ENCODE peak calls at places on chromosomes 7 and 10, in seven cellular contexts. Y, S, J, A, L, B and I are unnamed samples.

GRCh38 chr7:102210787-102211186 is 75.9 kb upstream of the SH2B2 start:
- DNase-seq in Y (no peak), S (no peak), J (no peak), A (no peak), L (no peak), B (no peak), I (no peak)

GRCh38 chr7:123624527-123625183 is 23.0 kb downstream of the ASB15 start:
- DNase-seq in Y (no peak), S (no peak), J (peak; percentile 25), A (no peak), L (peak; percentile 36), B (peak; percentile 35), I (peak; percentile 66)

GRCh38 chr7:77276120-77276519 is 76.5 kb upstream of the FGL2 start:
- DNase-seq in Y (no peak), S (no peak), J (no peak), A (no peak), L (no peak), B (no peak), I (no peak)

GRCh38 chr10:48606530-48607355 is 1.9 kb upstream of the ARHGAP22 start:
- DNase-seq in Y (no peak), S (no peak), J (no peak), A (peak; percentile 72), L (no peak), B (no peak), I (no peak)

GRCh38 chr7:30837581-30837980 is 66.4 kb downstream of the MINDY4 start:
- DNase-seq in Y (no peak), S (no peak), J (no peak), A (no peak), L (no peak), B (no peak), I (no peak)

GRCh38 chr7:50851891-50852290 is 69.2 kb upstream of the GRB10 start:
- DNase-seq in Y (no peak), S (no peak), J (no peak), A (no peak), L (no peak), B (no peak), I (peak; percentile 24)

GRCh38 chr10:36764823-36765222 is 360.6 kb upstream of the ANKRD30A start:
- DNase-seq in Y (no peak), S (no peak), J (no peak), A (no peak), L (no peak), B (no peak), I (no peak)

GRCh38 chr10:89241491-89242339 is 9.9 kb downstream of the LIPA start:
- DNase-seq in Y (no peak), S (no peak), J (no peak), A (no peak), L (no peak), B (no peak), I (no peak)

GRCh38 chr7:2575733-2576350 is 17.1 kb downstream of the IQCE start:
- DNase-seq in Y (no peak), S (no peak), J (no peak), A (no peak), L (no peak), B (no peak), I (no peak)

GRCh38 chr7:117780832-117781231 is 92.4 kb downstream of the CTTNBP2 start:
- DNase-seq in Y (no peak), S (no peak), J (peak; percentile 62), A (no peak), L (no peak), B (no peak), I (no peak)

GRCh38 chr10:20598590-20598989 is 298.5 kb downstream of the NEBL start:
- DNase-seq in Y (no peak), S (no peak), J (no peak), A (peak; percentile 80), L (peak; percentile 31), B (no peak), I (no peak)

GRCh38 chr10:17023386-17024298 is 106.0 kb downstream of the CUBN start:
- DNase-seq in Y (no peak), S (peak; percentile 82), J (peak; percentile 69), A (peak; percentile 89), L (no peak), B (no peak), I (peak; percentile 37)

GRCh38 chr7:94623820-94624219 is 32.1 kb downstream of the SGCE start:
- DNase-seq in Y (no peak), S (no peak), J (no peak), A (no peak), L (no peak), B (no peak), I (no peak)

GRCh38 chr7:26863504-26864308 is 684 bp downstream of the SKAP2 start:
- DNase-seq in Y (no peak), S (peak; percentile 18), J (peak; percentile 37), A (no peak), L (no peak), B (no peak), I (no peak)

DNA sequence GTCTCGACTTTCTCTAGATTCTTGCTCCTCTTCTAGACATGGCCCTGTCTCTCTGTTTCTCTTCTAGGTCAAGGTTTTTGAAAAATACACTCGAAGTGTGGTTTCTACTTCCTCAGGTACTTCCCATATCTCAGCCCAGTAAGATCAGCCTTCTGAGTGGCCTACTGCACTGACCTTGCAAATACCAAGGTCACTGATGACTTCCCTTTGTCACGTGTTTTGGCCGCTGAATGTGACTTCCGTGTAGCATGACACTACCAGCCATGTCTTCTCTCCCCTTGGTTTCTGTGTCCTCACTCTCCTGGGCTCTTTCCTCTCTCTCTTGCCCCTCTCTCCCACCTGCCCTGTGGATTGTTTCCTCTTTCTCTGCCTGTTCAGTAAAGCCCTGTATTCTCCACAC is 7.9 kb upstream of the WIPF3 start:
- DNase-seq in Y (no peak), S (no peak), J (no peak), A (no peak), L (no peak), B (no peak), I (no peak)
- H3K27me3 ChIP-seq in Y (no peaks in the 10 kb centered on the region), S (no peaks in the 10 kb centered on the region), J (no peaks in the 10 kb centered on the region), A (no peaks in the 10 kb centered on the region), L (no peaks in the 10 kb centered on the region), B (peaks cover 5% of the 10 kb centered on the region), I (no peaks in the 10 kb centered on the region)

GRCh38 chr7:148964510-148965267 is 63.6 kb downstream of the PDIA4 start:
- DNase-seq in Y (no peak), S (no peak), J (no peak), A (no peak), L (no peak), B (no peak), I (no peak)
- TF ChIP-seq POLR2AphosphoS5 in Y (no peak), S (no peak), J (no peak), A (no peak), L (no peak), B (no peak), I (no peak)

GRCh38 chr10:97080051-97080776 is 105.5 kb downstream of the SLIT1 start:
- DNase-seq in Y (no peak), S (no peak), J (no peak), A (no peak), L (no peak), B (no peak), I (no peak)
- H3K27me3 ChIP-seq in Y (no peaks in the 10 kb centered on the region), S (peaks cover 49% of the 10 kb centered on the region), J (no peaks in the 10 kb centered on the region), A (peaks cover 10% of the 10 kb centered on the region), L (no peaks in the 10 kb centered on the region), B (peaks cover under 1% of the 10 kb centered on the region), I (no peaks in the 10 kb centered on the region)

DNA sequence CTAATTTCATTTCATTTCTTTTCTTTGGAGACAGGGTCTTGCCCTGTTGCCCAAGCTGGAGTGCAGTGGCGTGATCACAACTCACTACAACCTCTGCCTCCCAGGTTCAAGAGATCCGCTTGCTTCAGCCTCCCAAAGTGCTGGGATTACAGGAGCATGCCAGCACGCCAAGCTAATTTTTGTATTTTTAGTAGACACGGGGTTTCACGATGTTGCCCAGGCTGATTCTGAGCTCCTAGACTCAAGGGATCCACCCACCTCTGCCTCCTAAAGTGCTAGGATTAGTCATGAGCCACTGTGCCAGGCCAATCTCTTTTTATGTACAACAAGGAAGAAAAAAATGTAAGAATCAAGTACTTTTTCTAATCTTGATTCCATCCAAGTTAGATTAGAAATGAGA is 10.7 kb upstream of the KMT2E start:
- DNase-seq in Y (no peak), S (no peak), J (no peak), A (peak; percentile 77), L (no peak), B (no peak), I (no peak)
- TF ChIP-seq POLR2AphosphoS5 in Y (no peak), S (no peak), J (no peak), A (no peak), L (no peak), B (no peak), I (no peak)

GRCh38 chr10:44395396-44395795 is 10.5 kb upstream of the CXCL12 start:
- DNase-seq in Y (no peak), S (no peak), J (no peak), A (peak; percentile 38), L (no peak), B (no peak), I (no peak)

GRCh38 chr10:44393834-44394547 is 9.1 kb upstream of the CXCL12 start:
- DNase-seq in Y (no peak), S (no peak), J (no peak), A (no peak), L (no peak), B (no peak), I (no peak)

GRCh38 chr10:44395902-44396670 is 11.2 kb upstream of the CXCL12 start:
- DNase-seq in Y (no peak), S (no peak), J (no peak), A (peak; percentile 24), L (no peak), B (no peak), I (no peak)

GRCh38 chr10:44393051-44393630 is 8.2 kb upstream of the CXCL12 start:
- DNase-seq in Y (no peak), S (no peak), J (no peak), A (no peak), L (no peak), B (no peak), I (no peak)

DNA sequence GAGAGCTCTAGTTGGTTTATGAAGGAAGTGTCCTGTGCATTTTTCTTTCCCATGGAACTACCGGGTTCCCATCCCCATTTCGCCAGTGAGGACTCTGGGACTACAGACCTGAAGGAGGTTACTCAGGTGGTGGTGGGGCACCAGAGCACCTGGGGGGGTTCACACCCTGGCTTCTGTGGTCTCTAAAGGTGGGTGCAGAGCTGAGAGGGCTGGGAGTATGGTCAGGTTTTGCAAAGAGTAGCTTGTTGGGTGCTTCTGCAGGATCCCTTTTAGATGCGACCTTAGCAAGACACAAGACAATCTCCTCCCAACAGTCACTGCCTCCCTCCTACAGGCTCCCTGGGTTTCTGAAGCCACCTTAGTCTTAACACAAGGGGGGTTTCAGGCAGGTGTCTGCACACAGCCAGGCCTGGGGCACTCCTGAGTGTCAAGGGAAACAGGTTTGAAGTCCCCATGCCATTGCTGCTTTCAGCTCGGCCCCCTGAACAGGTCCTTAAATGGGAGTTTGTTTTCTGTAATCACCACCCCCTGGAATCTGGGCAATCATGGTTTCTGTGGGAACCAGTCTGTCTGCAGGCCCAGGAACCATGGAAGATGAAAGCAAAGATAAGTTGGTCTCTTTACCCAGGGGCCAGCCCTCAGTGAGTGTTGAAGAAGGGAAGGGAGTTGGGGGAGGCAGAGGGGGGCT is 9.9 kb upstream of the CXCL12 start:
- DNase-seq in Y (no peak), S (no peak), J (no peak), A (peak; percentile 35), L (no peak), B (no peak), I (no peak)
- H3K27me3 ChIP-seq in Y (no peaks in the 10 kb centered on the region), S (peaks cover 35% of the 10 kb centered on the region), J (no peaks in the 10 kb centered on the region), A (no peaks in the 10 kb centered on the region), L (peaks cover 2% of the 10 kb centered on the region), B (peaks cover 30% of the 10 kb centered on the region), I (no peaks in the 10 kb centered on the region)